ENCODE peak calls at places on chromosomes 11 and 22, in eight cellular contexts. M is myocyte, D is EL, Q is ELR, Y is M059J, F is coronary artery, U is mesendoderm, O is NCI-H460. K is an unnamed sample.

GRCh38 chr11:19368726-19369364 is 128.1 kb upstream of the E2F8 start:
- DNase-seq in O (no peak), Y (no peak), M (no peak), D (peak; percentile 75), U (no peak), F (no peak), Q (peak; percentile 41), K (no peak)

GRCh38 chr22:31630331-31631329 is 31.4 kb downstream of the PISD start:
- DNase-seq in U (peak; percentile 84), F (peak; percentile 86), M (peak; percentile 90), Y (peak; percentile 74), O (peak; percentile 77), Q (peak; percentile 89), D (peak; percentile 87), K (peak; percentile 96)

GRCh38 chr11:116874251-116874650 is 36.8 kb upstream of the APOA1 start:
- DNase-seq in Y (peak; percentile 49), U (no peak), F (no peak), Q (peak; percentile 23), O (no peak), D (peak; percentile 47), M (no peak), K (no peak)

GRCh38 chr11:30717621-30718020 is 131.5 kb upstream of the MPPED2 start:
- DNase-seq in Q (no peak), F (no peak), M (no peak), U (no peak), D (no peak), O (no peak), Y (no peak), K (no peak)

GRCh38 chr11:123103326-123103980 is 41.5 kb upstream of the HSPA8 start:
- DNase-seq in M (peak; percentile 88), Q (peak; percentile 72), Y (peak; percentile 65), F (no peak), D (peak; percentile 65), U (peak; percentile 78), O (peak; percentile 45), K (peak; percentile 88)

GRCh38 chr11:1603629-1604028 is 4.6 kb downstream of the KRTAP5-3 start:
- DNase-seq in Q (no peak), Y (no peak), D (no peak), O (no peak), M (no peak), F (no peak), U (no peak), K (no peak)

GRCh38 chr11:559712-560304 is 730 bp downstream of the LMNTD2 start:
- DNase-seq in U (peak; percentile 63), Y (no peak), M (no peak), F (no peak), Q (no peak), D (no peak), O (no peak), K (no peak)

GRCh38 chr11:64856382-64857227 is 12.2 kb upstream of the CDC42BPG start:
- DNase-seq in M (peak; percentile 98), Q (peak; percentile 97), O (peak; percentile 83), F (peak; percentile 97), D (peak; percentile 94), Y (peak; percentile 97), U (peak; percentile 52), K (peak; percentile 19)

GRCh38 chr22:39336411-39336810 is 13.4 kb upstream of the SYNGR1 start:
- DNase-seq in O (no peak), U (no peak), Y (no peak), M (no peak), D (no peak), Q (no peak), F (no peak), K (no peak)

GRCh38 chr11:65493367-65494176 is 5.3 kb upstream of the MALAT1 start:
- DNase-seq in O (peak; percentile 95), U (peak; percentile 92), Y (peak; percentile 99), D (peak; percentile 97), F (peak; percentile 98), Q (peak; percentile 99), M (peak; percentile 94), K (peak; percentile 60)

GRCh38 chr11:8832571-8833260 is 78.3 kb upstream of the AKIP1 start:
- DNase-seq in D (peak; percentile 92), M (peak; percentile 95), U (peak; percentile 87), Y (peak; percentile 93), Q (peak; percentile 80), F (no peak), O (no peak), K (no peak)

GRCh38 chr11:72831521-72832300 is 17.5 kb downstream of the ATG16L2 start:
- DNase-seq in Q (peak; percentile 83), D (peak; percentile 78), Y (peak; percentile 76), M (peak; percentile 81), U (peak; percentile 87), O (peak; percentile 73), F (peak; percentile 92), K (peak; percentile 88)

GRCh38 chr22:41504397-41504796 is 35.5 kb downstream of the ACO2 start:
- DNase-seq in O (peak; percentile 17), Q (no peak), Y (no peak), F (peak; percentile 87), D (no peak), U (no peak), M (peak; percentile 85), K (peak; percentile 93)